ENCODE peak calls at places on chromosomes 4 and X, in four cellular contexts. W is tibial nerve, N is H54, R is breast epithelium. H is an unnamed sample.

GRCh38 chr4:44438687-44439086 is 9.9 kb downstream of the KCTD8 start:
- DNase-seq in W (no peak), N (no peak), R (no peak), H (no peak)

GRCh38 chrX:152817082-152817744 is 13.3 kb downstream of the CETN2 start:
- DNase-seq in W (no peak), N (no peak), R (no peak), H (no peak)

GRCh38 chr4:117949621-117950020 is 84.7 kb upstream of the NDST3 start:
- DNase-seq in W (no peak), N (no peak), R (no peak), H (no peak)

GRCh38 chr4:25535278-25535677 is 120.4 kb upstream of the SLC34A2 start:
- DNase-seq in W (no peak), N (no peak), R (no peak), H (no peak)

GRCh38 chr4:120557372-120557771 is 365.2 kb downstream of the PRDM5 start:
- DNase-seq in W (no peak), N (no peak), R (no peak), H (no peak)

GRCh38 chr4:83267121-83267834 is 17.3 kb downstream of the COQ2 start:
- DNase-seq in W (peak; percentile 43), N (no peak), R (no peak), H (no peak)

GRCh38 chr4:105135746-105136145 is 10.9 kb upstream of the TET2 start:
- DNase-seq in W (no peak), N (no peak), R (no peak), H (no peak)

GRCh38 chrX:71657267-71657666 is 10.1 kb upstream of the LOC101059915 start:
- DNase-seq in W (no peak), N (no peak), R (no peak), H (no peak)

GRCh38 chr4:26687728-26688127 is 103.8 kb downstream of the TBC1D19 start:
- DNase-seq in W (no peak), N (peak; percentile 6), R (no peak), H (no peak)

GRCh38 chr4:96524311-96524875 is 684.5 kb downstream of the PDHA2 start:
- DNase-seq in W (no peak), N (no peak), R (no peak), H (no peak)

GRCh38 chrX:44314259-44314734 is 29.2 kb downstream of the EFHC2 start:
- DNase-seq in W (no peak), N (no peak), R (no peak), H (no peak)

GRCh38 chrX:148878371-148878770 is 378.0 kb downstream of the AFF2 start:
- DNase-seq in W (no peak), N (no peak), R (no peak), H (no peak)

GRCh38 chr4:155787113-155787710 is 28.4 kb downstream of the GUCY1B1 start:
- DNase-seq in W (peak; percentile 24), N (no peak), R (no peak), H (no peak)

GRCh38 chr4:143939528-143939927 is 34.2 kb upstream of the GYPE start:
- DNase-seq in W (no peak), N (no peak), R (no peak), H (no peak)

GRCh38 chr4:23279377-23279988 is 586.7 kb downstream of the GBA3 start:
- DNase-seq in W (no peak), N (no peak), R (no peak), H (no peak)

GRCh38 chrX:2134782-2135181 is 366.0 kb downstream of the DHRSX start:
- DNase-seq in W (no peak), N (no peak), R (no peak), H (no peak)
- TF ChIP-seq POLR2A in W (no peak), N (no peak), R (no peak), H (no peak)

DNA sequence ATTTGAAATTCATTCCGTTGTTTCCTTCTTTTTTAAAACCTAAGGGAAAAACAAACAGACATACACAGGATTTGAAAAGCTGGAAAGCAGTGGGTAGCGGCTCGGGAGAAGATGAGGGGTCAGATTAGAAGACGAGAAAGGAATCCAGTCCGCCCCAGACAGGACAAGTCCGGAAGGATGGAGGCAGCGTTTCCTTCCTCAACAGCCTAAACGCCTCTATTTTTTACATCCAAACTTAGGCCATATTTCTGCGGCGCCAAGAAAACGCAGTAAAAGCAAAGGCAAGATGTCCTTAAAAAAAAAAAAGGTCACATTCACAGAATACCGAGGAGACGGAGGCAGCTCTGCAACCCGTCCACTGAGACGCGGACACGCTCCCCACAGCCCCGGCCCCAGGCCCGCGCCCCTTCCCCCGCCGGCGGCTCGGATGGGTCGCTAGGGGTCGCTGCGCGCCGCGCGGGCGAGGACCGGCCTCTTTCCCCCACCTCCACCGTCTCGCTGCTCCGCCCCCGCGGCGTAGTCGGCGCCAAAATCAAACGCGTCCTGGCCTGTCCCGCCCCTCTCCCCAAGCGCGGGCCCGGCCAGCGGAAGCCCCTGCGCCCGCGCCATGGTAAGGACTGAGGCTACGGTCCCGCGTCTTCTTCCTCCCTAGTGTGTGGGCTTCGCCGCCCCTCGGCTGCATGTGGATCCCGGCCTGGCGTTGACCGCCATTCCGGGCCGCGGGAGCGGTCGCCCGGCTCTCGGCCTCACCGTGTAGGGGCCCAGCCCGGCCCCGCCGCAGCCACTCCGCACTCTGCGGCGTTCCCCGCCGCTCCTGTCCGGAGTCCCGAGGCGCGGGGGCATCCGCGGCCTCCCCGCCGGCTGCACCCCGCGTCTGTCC is at the start of gene MND1:
- DNase-seq in W (peak; percentile 75), N (peak; percentile 61), R (peak; percentile 58), H (peak; percentile 78)
- TF ChIP-seq POLR2A in W (no peak), N (peak; percentile 82), R (no peak), H (peak; percentile 54)

GRCh38 chrX:48003758-48004457 is at the start of gene ZNF182:
- DNase-seq in W (peak; percentile 90), N (peak; percentile 47), R (peak; percentile 86), H (peak; percentile 78)
- TF ChIP-seq POLR2A in W (peak; percentile 68), N (peak; percentile 37), R (peak; percentile 35), H (peak; percentile 70)

GRCh38 chrX:39574178-39574577 is 523.6 kb downstream of the BCOR start:
- DNase-seq in W (no peak), N (no peak), R (no peak), H (no peak)

GRCh38 chrX:39577206-39577605 is 520.6 kb downstream of the BCOR start:
- DNase-seq in W (no peak), N (no peak), R (no peak), H (no peak)

GRCh38 chrX:39580043-39580442 is 517.7 kb downstream of the BCOR start:
- DNase-seq in W (no peak), N (no peak), R (no peak), H (no peak)

GRCh38 chrX:39577976-39578962 is 519.5 kb downstream of the BCOR start:
- DNase-seq in W (peak; percentile 5), N (no peak), R (no peak), H (peak; percentile 27)

GRCh38 chrX:39576081-39576701 is 521.6 kb downstream of the BCOR start:
- DNase-seq in W (no peak), N (no peak), R (no peak), H (no peak)
- TF ChIP-seq POLR2A in W (no peak), N (no peak), R (no peak), H (no peak)

DNA sequence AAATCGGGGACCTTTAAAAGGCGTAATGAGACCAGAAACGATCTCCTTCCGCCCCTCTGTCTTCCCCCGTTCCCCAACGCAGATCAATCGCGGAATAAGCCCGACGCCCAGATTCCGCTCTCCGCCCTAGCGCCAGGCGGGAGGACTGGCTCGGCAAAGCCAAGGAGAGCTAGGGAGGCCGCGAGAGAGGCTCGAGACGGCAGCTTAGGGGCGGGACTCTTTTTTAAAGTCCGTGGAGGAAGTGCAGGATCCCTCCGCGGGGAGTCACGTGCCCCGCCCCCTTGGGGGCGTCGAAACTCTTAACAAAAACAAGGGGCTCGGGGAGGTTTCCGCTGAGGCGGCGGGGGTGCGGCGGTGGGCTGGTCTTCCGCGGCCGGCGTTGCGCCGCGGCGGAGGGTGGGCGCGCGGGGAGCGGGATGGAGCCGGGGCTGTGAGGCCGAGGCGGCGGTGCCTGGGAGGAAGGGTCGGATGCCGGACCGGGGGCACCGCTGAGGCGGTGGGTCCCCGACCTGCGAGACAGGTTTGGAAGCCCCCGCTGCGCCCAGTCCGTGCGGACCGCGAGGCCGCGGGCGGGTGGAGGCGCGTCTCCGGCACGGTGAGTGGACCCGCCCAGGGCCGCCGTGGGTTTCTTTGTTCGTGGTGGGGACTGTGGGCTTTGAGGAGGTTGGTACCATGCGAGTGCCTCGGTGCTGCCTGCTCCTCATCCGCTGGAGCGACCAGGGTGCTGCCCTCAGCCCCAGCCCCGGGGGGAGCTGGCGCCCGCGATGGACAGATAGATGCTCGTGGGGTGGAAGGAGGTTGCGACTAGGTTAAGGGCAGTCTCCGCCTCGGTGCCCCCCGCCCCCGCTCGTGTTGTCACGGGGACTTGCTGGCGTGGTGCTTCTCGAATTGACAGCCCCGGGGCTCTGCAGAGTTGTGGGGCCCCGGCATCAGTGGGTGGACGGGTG is at the start of gene CCNG2:
- DNase-seq in W (peak; percentile 90), N (peak; percentile 15), R (peak; percentile 87), H (peak; percentile 40)
- TF ChIP-seq POLR2A in W (peak; percentile 67), N (no peak), R (peak; percentile 51), H (peak; percentile 38)

GRCh38 chrX:1330605-1331004 is 6.0 kb upstream of the IL3RA start:
- DNase-seq in W (no peak), N (no peak), R (no peak), H (no peak)
- TF ChIP-seq POLR2A in W (no peak), N (no peak), R (no peak), H (no peak)

DNA sequence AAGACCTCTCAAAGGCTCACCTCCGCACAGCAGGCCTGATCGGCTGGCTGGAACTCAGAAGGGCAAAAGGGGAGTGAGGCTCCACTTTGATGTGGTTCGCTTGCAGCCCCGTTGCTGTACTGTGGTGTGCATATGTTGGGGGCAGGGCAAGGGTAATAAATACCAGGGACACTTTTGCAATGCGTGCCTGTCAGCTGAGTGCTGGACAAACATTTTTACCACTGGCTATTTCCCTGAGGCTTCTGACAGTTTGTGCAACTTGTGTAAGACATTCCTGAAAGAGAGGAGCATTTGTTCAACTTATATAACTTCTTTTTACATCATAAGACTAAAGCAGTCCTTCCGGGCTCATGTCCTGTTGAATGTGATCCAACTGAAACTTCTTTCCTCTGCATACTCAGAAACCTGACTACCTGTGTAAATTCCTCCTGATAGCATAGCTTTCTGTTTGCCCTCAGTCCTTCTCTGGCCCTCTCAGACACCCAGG is 82.3 kb downstream of the SPRY1 start:
- DNase-seq in W (no peak), N (no peak), R (peak; percentile 45), H (no peak)
- TF ChIP-seq POLR2A in W (no peak), N (no peak), R (no peak), H (no peak)

GRCh38 chr4:140153744-140154571 is at the start of gene MAML3:
- DNase-seq in W (peak; percentile 89), N (peak; percentile 44), R (peak; percentile 93), H (peak; percentile 37)
- TF ChIP-seq POLR2A in W (peak; percentile 77), N (no peak), R (peak; percentile 43), H (no peak)

GRCh38 chr4:168972601-168973000 is 37.5 kb downstream of the CBR4 start:
- DNase-seq in W (no peak), N (no peak), R (no peak), H (no peak)
- TF ChIP-seq POLR2A in W (no peak), N (no peak), R (no peak), H (no peak)